ENCODE peak calls at places on chromosomes 12 and 14, in eight cellular contexts. H is heart left ventricle; Y is naive thymus-derived CD4-positive, alpha-beta T cell; L is SK-N-SH; O is right cardiac atrium; E is Peyer's patch; N is left lung; U is OCI-LY7. W is an unnamed sample.

GRCh38 chr12:69595689-69596088 is 10.4 kb downstream of the CCT2 start:
- DNase-seq in H (no peak), O (no peak), L (no peak), Y (no peak), N (no peak), U (no peak), E (no peak), W (no peak)

GRCh38 chr12:20259786-20260185 is 108.6 kb upstream of the PDE3A start:
- DNase-seq in H (no peak), U (no peak), O (no peak), E (no peak), Y (no peak), N (no peak), L (no peak), W (no peak)

GRCh38 chr14:32414808-32415255 is 85.7 kb downstream of the AKAP6 start:
- DNase-seq in L (no peak), U (no peak), N (no peak), Y (no peak), O (no peak), H (no peak), E (no peak), W (no peak)

GRCh38 chr12:99053599-99054362 is 408.7 kb downstream of the APAF1 start:
- DNase-seq in E (no peak), U (no peak), H (no peak), N (no peak), O (no peak), Y (no peak), L (no peak), W (no peak)

GRCh38 chr14:70782361-70782760 is 27.0 kb downstream of the MAP3K9 start:
- DNase-seq in Y (no peak), L (no peak), H (no peak), N (no peak), E (no peak), U (no peak), O (no peak), W (no peak)

GRCh38 chr12:112218150-112218549 is 92.8 kb downstream of the TRAFD1 start:
- DNase-seq in N (no peak), E (no peak), U (no peak), Y (no peak), H (no peak), O (no peak), L (no peak), W (no peak)

GRCh38 chr14:20681348-20682126 is 2.8 kb upstream of the RNASE4 start:
- DNase-seq in E (peak), N (peak), L (peak), O (peak), U (peak), Y (peak), H (peak), W (peak)

GRCh38 chr12:111410229-111411186 is 4.8 kb downstream of the SH2B3 start:
- DNase-seq in L (peak), E (no peak), Y (no peak), N (no peak), O (peak), U (no peak), H (no peak), W (peak)

GRCh38 chr12:47755655-47756562 is 2.8 kb downstream of the RAPGEF3 start:
- DNase-seq in Y (no peak), L (no peak), O (no peak), N (no peak), H (peak), U (no peak), E (peak), W (peak)

GRCh38 chr12:131164096-131164872 is 210.6 kb downstream of the ADGRD1 start:
- DNase-seq in Y (no peak), N (no peak), E (no peak), H (no peak), U (no peak), O (peak), L (peak), W (no peak)

GRCh38 chr14:45491914-45492313 is 238.9 kb upstream of the MIS18BP1 start:
- DNase-seq in E (no peak), L (no peak), Y (no peak), H (no peak), O (peak), U (no peak), N (no peak), W (no peak)

DNA sequence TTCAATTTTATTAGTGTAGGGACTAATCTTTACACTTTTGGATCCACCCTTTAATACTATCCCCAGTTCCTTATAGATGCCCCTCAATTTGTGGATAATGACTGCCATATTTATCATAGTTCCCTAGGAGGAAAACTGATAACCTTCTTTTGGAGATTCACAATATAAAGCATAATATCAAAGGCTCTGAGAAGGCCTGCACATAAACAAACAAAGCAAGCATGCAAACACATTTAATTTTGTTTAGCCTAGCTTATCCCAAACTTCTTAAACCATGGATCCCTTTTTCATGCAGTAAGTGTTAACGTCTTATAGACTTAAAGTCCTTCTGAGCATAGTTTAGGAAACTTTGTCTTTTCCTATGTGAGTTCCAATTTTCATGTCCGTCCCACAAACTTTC is 290.4 kb upstream of the TBX3 start:
- DNase-seq in H (no peak), Y (no peak), O (no peak), U (no peak), N (no peak), L (no peak), E (no peak), W (no peak)
- H3K4me3 ChIP-seq in H (no peak), Y (no peak), O (no peak), U (no peak), N (no peak), L (no peak), E (no peak), W (no peak)

GRCh38 chr12:106582661-106583577 is at the start of gene RFX4:
- DNase-seq in E (no peak), O (no peak), Y (no peak), L (peak), N (no peak), U (no peak), H (no peak), W (no peak)

GRCh38 chr12:106583578-106584103 is 837 bp downstream of the RFX4 start:
- DNase-seq in L (peak), Y (no peak), E (no peak), U (no peak), O (peak), N (no peak), H (no peak), W (peak)

GRCh38 chr12:106581543-106582263 is 1.1 kb upstream of the RFX4 start:
- DNase-seq in L (peak), E (no peak), Y (no peak), U (no peak), H (no peak), O (peak), N (no peak), W (peak)

GRCh38 chr12:106580671-106581508 is 1.9 kb upstream of the RFX4 start:
- DNase-seq in U (no peak), E (no peak), O (no peak), L (peak), Y (no peak), H (no peak), N (no peak), W (no peak)

DNA sequence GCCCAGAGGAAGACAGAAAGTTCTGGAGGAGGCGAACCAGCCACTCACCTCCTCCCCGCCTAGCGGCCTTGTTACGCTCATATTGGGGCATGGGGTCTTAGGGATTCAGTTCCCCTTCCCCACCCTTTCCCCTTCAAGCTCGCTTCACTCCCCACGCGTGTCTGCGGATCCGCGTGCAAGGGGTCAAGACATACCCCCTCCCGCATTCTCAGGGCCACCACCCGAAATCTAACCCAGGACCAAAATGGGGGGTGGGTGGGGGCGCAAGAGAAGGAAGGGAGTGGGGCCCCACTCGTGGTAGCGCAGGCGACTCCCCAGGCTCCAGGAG is 576 bp upstream of the RFX4 start:
- DNase-seq in N (no peak), E (no peak), U (no peak), O (no peak), H (no peak), L (peak), Y (no peak), W (no peak)
- H3K4me3 ChIP-seq in N (no peak), E (no peak), U (no peak), O (peak), H (peak), L (no peak), Y (no peak), W (no peak)

GRCh38 chr12:9327307-9327706 is 119.1 kb upstream of the PZP start:
- DNase-seq in N (no peak), Y (no peak), E (no peak), H (no peak), O (no peak), U (no peak), L (no peak), W (no peak)

GRCh38 chr12:9325513-9325912 is 117.3 kb upstream of the PZP start:
- DNase-seq in Y (no peak), N (no peak), H (no peak), U (no peak), E (no peak), O (no peak), L (no peak), W (no peak)

GRCh38 chr12:9323144-9323681 is 115.0 kb upstream of the PZP start:
- DNase-seq in E (no peak), L (no peak), N (no peak), H (no peak), Y (no peak), U (no peak), O (no peak), W (no peak)

GRCh38 chr12:9328065-9328464 is 119.9 kb upstream of the PZP start:
- DNase-seq in L (no peak), E (no peak), H (no peak), Y (no peak), U (no peak), O (no peak), N (no peak), W (no peak)

GRCh38 chr12:9326085-9326484 is 117.9 kb upstream of the PZP start:
- DNase-seq in E (no peak), U (no peak), O (peak), L (no peak), H (no peak), Y (no peak), N (no peak), W (no peak)
- H3K4me3 ChIP-seq in E (no peak), U (no peak), O (no peak), L (no peak), H (no peak), Y (no peak), N (no peak), W (peak)

GRCh38 chr14:67232631-67233030 is 8.6 kb upstream of the PALS1 start:
- DNase-seq in E (no peak), H (no peak), L (peak), N (no peak), U (no peak), O (no peak), Y (no peak), W (no peak)

GRCh38 chr14:67232066-67232465 is 9.2 kb upstream of the PALS1 start:
- DNase-seq in H (no peak), O (no peak), E (no peak), L (peak), Y (no peak), U (no peak), N (no peak), W (no peak)

DNA sequence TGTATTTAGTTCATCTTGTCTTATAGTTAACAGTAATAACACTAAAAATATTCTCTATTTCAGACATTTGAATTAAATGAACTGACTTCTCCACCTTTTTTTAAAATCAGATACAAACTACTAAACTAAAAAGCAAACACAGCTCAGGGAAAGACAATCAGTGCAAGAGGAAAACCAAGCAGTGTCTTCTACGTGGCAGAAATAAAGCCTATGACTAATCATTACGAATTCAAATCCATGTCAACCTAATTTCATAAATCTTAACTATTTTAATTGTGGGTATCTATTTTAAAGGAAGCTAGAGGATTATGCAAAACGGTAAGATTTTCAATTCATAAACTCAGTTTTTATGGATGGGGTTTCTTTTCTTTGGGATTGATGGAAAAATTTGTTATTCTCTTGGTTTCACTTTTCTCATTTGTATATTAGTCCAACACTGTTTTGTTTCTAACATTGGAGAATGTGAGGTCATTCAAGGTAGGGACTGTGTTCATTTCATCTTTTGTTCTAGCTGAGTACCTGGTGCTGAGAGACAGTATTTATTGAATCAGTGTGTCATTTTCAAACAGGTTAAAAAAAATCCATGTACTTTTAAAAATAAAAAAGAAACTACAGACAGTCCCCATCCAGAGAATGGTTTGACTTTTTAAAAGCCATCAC is 12.8 kb upstream of the PALS1 start:
- DNase-seq in N (no peak), L (no peak), O (no peak), E (no peak), H (no peak), U (no peak), Y (no peak), W (no peak)
- H3K4me3 ChIP-seq in N (no peak), L (peak), O (no peak), E (no peak), H (no peak), U (no peak), Y (no peak), W (no peak)

GRCh38 chr12:56128669-56129209 is 672 bp downstream of the ESYT1 start:
- DNase-seq in O (peak), E (peak), H (no peak), L (peak), Y (peak), N (no peak), U (no peak), W (peak)

GRCh38 chr12:56127888-56128668 is at the start of gene ESYT1:
- DNase-seq in N (peak), L (peak), O (peak), E (peak), H (peak), U (peak), Y (peak), W (peak)

GRCh38 chr12:56129210-56129691 is 1.2 kb downstream of the ESYT1 start:
- DNase-seq in N (peak), L (peak), Y (peak), E (peak), H (peak), U (peak), O (peak), W (peak)

GRCh38 chr12:56127485-56127887 is 581 bp upstream of the ESYT1 start:
- DNase-seq in Y (no peak), L (no peak), H (no peak), O (no peak), U (no peak), E (no peak), N (no peak), W (no peak)

DNA sequence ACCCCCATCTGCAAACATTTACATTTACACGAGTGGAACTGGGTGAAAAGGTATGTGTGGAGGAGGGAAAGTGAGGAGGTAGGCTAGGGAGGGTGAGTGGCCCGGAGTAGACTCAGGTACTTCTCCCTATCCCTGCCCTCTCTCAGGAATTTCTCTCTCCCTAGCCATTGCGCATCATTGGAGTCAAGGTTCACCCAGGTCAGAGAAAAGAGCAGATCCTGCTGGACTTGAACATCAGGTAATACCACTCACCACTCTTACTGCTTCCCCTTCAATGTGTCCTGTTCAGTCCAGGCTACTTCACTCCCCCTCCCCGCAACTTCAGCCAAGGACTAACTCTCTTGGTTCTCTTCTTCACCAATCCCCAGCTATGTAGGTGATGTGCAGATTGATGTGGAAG is 2.8 kb downstream of the ESYT1 start:
- DNase-seq in L (no peak), O (no peak), E (no peak), U (no peak), N (no peak), H (no peak), Y (no peak), W (no peak)
- H3K4me3 ChIP-seq in L (no peak), O (no peak), E (no peak), U (no peak), N (no peak), H (peak), Y (peak), W (no peak)

DNA sequence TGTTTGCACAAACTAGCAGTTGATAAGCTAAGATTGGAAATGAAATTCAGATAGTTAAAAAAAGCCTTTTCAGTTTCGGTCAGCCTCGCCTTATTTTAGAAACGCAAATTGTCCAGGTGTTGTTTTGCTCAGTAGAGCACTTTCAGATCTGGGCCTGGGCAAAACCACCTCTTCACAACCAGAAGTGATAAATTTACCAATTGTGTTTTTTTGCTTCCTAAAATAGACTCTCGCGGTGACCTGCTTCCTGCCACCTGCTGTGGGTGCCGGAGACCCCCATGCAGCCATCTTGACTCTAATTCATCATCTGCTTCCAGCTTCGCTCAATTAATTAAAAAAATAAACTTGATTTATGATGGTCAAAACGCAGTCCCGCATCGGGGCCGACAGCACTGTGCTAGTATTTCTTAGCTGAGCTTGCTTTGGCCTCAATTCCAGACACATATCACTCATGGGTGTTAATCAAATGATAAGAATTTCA is 335.6 kb downstream of the TMEM121 start:
- DNase-seq in Y (no peak), H (no peak), U (peak), O (no peak), L (no peak), E (no peak), N (peak), W (no peak)
- H3K4me3 ChIP-seq in Y (no peak), H (no peak), U (peak), O (no peak), L (no peak), E (no peak), N (no peak), W (peak)

DNA sequence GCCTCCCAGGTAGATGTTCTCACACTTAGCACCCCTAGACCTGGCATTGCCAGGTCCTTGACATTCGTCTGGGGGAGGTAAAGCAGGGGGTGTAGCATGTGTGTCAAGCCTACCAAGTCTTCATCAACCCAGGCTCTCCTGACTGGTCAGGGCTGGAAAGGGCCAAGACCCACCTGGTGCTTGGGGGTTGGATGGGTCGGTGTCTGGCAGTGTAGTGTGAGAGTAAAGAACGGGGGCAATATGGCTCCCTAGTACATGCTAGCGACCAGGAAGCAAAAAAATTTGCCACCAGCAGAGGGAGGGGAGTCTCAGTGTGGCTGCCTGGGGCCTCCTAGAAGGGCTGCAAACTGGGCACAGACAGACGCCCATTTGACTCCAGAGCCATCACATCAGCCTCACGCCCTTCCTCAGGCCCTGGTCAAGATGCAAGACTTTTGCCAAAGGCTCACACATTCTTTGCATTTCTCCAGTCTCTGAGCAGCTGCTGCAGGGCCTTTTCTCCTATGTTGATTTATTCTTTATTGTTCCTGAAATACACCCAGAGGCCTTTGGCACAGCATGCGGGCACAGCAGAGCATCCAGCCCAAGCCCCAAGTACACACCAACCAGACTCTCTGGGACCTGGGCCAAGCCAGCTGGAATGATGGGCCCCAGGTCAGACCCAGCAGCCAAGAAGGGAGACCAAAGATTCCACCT is 38.3 kb upstream of the PNMA1 start:
- DNase-seq in U (peak), H (peak), N (no peak), L (peak), O (peak), E (peak), Y (peak), W (no peak)
- H3K4me3 ChIP-seq in U (peak), H (peak), N (no peak), L (no peak), O (no peak), E (no peak), Y (peak), W (no peak)

GRCh38 chr12:56219840-56220239 is 1.9 kb downstream of the RNF41 start:
- DNase-seq in L (no peak), U (no peak), H (no peak), N (no peak), E (no peak), Y (no peak), O (no peak), W (no peak)
- H3K4me3 ChIP-seq in L (peak), U (peak), H (no peak), N (peak), E (no peak), Y (no peak), O (no peak), W (no peak)

GRCh38 chr14:100104006-100104352 is 38.8 kb downstream of the EVL start:
- DNase-seq in U (no peak), L (no peak), O (no peak), Y (no peak), H (no peak), N (no peak), E (no peak), W (no peak)
- H3K4me3 ChIP-seq in U (no peak), L (no peak), O (no peak), Y (no peak), H (no peak), N (no peak), E (no peak), W (no peak)

W was measured in lower lobe of right lung.